ENCODE peak calls at places on chromosomes 2 and 18, in seven cellular contexts. One of them, this sample, is unnamed.

GRCh38 chr2:218716070-218716469 is 5.4 kb downstream of the TTLL4 start:
- DNase-seq in NCI-H187 treated with DMSO at 0.1 percent for 48 hours: no peak
- DNase-seq in heart right ventricle: no peak
- DNase-seq in activated CD4-positive, alpha-beta T cell treated with anti-CD3 and anti-CD28 coated beads, Interleukin-2, amount 10 ng/mL, durations not matched to agents 7 days and 5 days: no peak
- DNase-seq in Caki2: no peak
- DNase-seq in breast epithelium: no peak
- DNase-seq in cardiac fibroblast: peak
- DNase-seq in this sample: no peak

GRCh38 chr2:30790879-30791278 is 16.4 kb downstream of the CAPN13 start:
- DNase-seq in NCI-H187 treated with DMSO at 0.1 percent for 48 hours: no peak
- DNase-seq in heart right ventricle: no peak
- DNase-seq in activated CD4-positive, alpha-beta T cell treated with anti-CD3 and anti-CD28 coated beads, Interleukin-2, amount 10 ng/mL, durations not matched to agents 7 days and 5 days: no peak
- DNase-seq in Caki2: no peak
- DNase-seq in breast epithelium: no peak
- DNase-seq in cardiac fibroblast: no peak
- DNase-seq in this sample: no peak

GRCh38 chr2:54568876-54569298 is 112.8 kb downstream of the SPTBN1 start:
- DNase-seq in NCI-H187 treated with DMSO at 0.1 percent for 48 hours: no peak
- DNase-seq in heart right ventricle: peak
- DNase-seq in activated CD4-positive, alpha-beta T cell treated with anti-CD3 and anti-CD28 coated beads, Interleukin-2, amount 10 ng/mL, durations not matched to agents 7 days and 5 days: no peak
- DNase-seq in Caki2: no peak
- DNase-seq in breast epithelium: no peak
- DNase-seq in cardiac fibroblast: peak
- DNase-seq in this sample: no peak

GRCh38 chr18:48839819-48840490 is 110.8 kb downstream of the SMAD7 start:
- DNase-seq in NCI-H187 treated with DMSO at 0.1 percent for 48 hours: no peak
- DNase-seq in heart right ventricle: no peak
- DNase-seq in activated CD4-positive, alpha-beta T cell treated with anti-CD3 and anti-CD28 coated beads, Interleukin-2, amount 10 ng/mL, durations not matched to agents 7 days and 5 days: no peak
- DNase-seq in Caki2: no peak
- DNase-seq in breast epithelium: no peak
- DNase-seq in cardiac fibroblast: no peak
- DNase-seq in this sample: peak

GRCh38 chr2:207252979-207253640 is 87.4 kb upstream of the KLF7 start:
- DNase-seq in NCI-H187 treated with DMSO at 0.1 percent for 48 hours: no peak
- DNase-seq in heart right ventricle: no peak
- DNase-seq in activated CD4-positive, alpha-beta T cell treated with anti-CD3 and anti-CD28 coated beads, Interleukin-2, amount 10 ng/mL, durations not matched to agents 7 days and 5 days: no peak
- DNase-seq in Caki2: no peak
- DNase-seq in breast epithelium: no peak
- DNase-seq in cardiac fibroblast: no peak
- DNase-seq in this sample: no peak

GRCh38 chr2:62042944-62043343 is 137.5 kb downstream of the COMMD1 start:
- DNase-seq in NCI-H187 treated with DMSO at 0.1 percent for 48 hours: no peak
- DNase-seq in heart right ventricle: no peak
- DNase-seq in activated CD4-positive, alpha-beta T cell treated with anti-CD3 and anti-CD28 coated beads, Interleukin-2, amount 10 ng/mL, durations not matched to agents 7 days and 5 days: no peak
- DNase-seq in Caki2: no peak
- DNase-seq in breast epithelium: peak
- DNase-seq in cardiac fibroblast: peak
- DNase-seq in this sample: no peak

GRCh38 chr18:73617981-73618380 is 529.7 kb downstream of the FBXO15 start:
- DNase-seq in NCI-H187 treated with DMSO at 0.1 percent for 48 hours: no peak
- DNase-seq in heart right ventricle: no peak
- DNase-seq in activated CD4-positive, alpha-beta T cell treated with anti-CD3 and anti-CD28 coated beads, Interleukin-2, amount 10 ng/mL, durations not matched to agents 7 days and 5 days: no peak
- DNase-seq in Caki2: no peak
- DNase-seq in breast epithelium: no peak
- DNase-seq in cardiac fibroblast: no peak
- DNase-seq in this sample: no peak

GRCh38 chr18:24063121-24063731 is 48.7 kb downstream of the TTC39C start:
- DNase-seq in NCI-H187 treated with DMSO at 0.1 percent for 48 hours: no peak
- DNase-seq in heart right ventricle: no peak
- DNase-seq in activated CD4-positive, alpha-beta T cell treated with anti-CD3 and anti-CD28 coated beads, Interleukin-2, amount 10 ng/mL, durations not matched to agents 7 days and 5 days: no peak
- DNase-seq in Caki2: no peak
- DNase-seq in breast epithelium: no peak
- DNase-seq in cardiac fibroblast: peak
- DNase-seq in this sample: no peak

GRCh38 chr2:173831312-173832229 is 133.6 kb downstream of the SP3 start:
- DNase-seq in NCI-H187 treated with DMSO at 0.1 percent for 48 hours: no peak
- DNase-seq in heart right ventricle: peak
- DNase-seq in activated CD4-positive, alpha-beta T cell treated with anti-CD3 and anti-CD28 coated beads, Interleukin-2, amount 10 ng/mL, durations not matched to agents 7 days and 5 days: no peak
- DNase-seq in Caki2: no peak
- DNase-seq in breast epithelium: peak
- DNase-seq in cardiac fibroblast: peak
- DNase-seq in this sample: peak